ENCODE peak calls at places on chromosomes 13 and 19, in four cellular contexts. B, T, Z and X are unnamed samples.

GRCh38 chr19:3266792-3267469 is 42.5 kb downstream of the CELF5 start:
- DNase-seq in T (no peak), Z (no peak), B (no peak), X (no peak)

GRCh38 chr19:45103200-45103624 is 10.2 kb downstream of the PPP1R37 start:
- DNase-seq in Z (no peak), B (no peak), T (no peak), X (no peak)

GRCh38 chr19:15437355-15438123 is 12.2 kb downstream of the WIZ start:
- DNase-seq in B (no peak), T (no peak), Z (peak; percentile 74), X (no peak)

GRCh38 chr13:30143671-30144400 is 163.5 kb downstream of the KATNAL1 start:
- DNase-seq in Z (peak; percentile 81), B (no peak), T (no peak), X (peak; percentile 65)

GRCh38 chr19:35264281-35265125 is 4.3 kb upstream of the USF2 start:
- DNase-seq in T (no peak), Z (no peak), B (no peak), X (no peak)

GRCh38 chr19:15123900-15124299 is 16.7 kb downstream of the SYDE1 start:
- DNase-seq in Z (no peak), T (no peak), B (peak; percentile 83), X (peak; percentile 27)

GRCh38 chr13:77779461-77780272 is 82.2 kb downstream of the SLAIN1 start:
- DNase-seq in T (no peak), B (no peak), Z (peak; percentile 74), X (peak; percentile 63)

GRCh38 chr13:30744056-30744684 is 8.8 kb downstream of the ALOX5AP start:
- DNase-seq in Z (peak; percentile 61), T (no peak), B (no peak), X (peak; percentile 42)

GRCh38 chr19:3450796-3451411 is 29.4 kb downstream of the SMIM24 start:
- DNase-seq in B (no peak), Z (peak; percentile 100), T (no peak), X (peak; percentile 98)

GRCh38 chr19:3024870-3025515 is 4.1 kb downstream of the TLE2 start:
- DNase-seq in Z (no peak), B (no peak), T (peak; percentile 67), X (no peak)

GRCh38 chr19:50252111-50252886 is 48.9 kb downstream of the MYH14 start:
- DNase-seq in T (peak; percentile 92), Z (no peak), B (no peak), X (no peak)

GRCh38 chr19:43476606-43477005 is 11.2 kb upstream of the LYPD3 start:
- DNase-seq in T (no peak), B (no peak), Z (peak; percentile 94), X (no peak)

GRCh38 chr13:104024416-104025170 is 958.4 kb upstream of the SLC10A2 start:
- DNase-seq in Z (peak; percentile 40), T (no peak), B (no peak), X (peak; percentile 54)

GRCh38 chr19:14072535-14073231 is at the start of gene MISP3:
- DNase-seq in Z (no peak), B (peak; percentile 61), T (no peak), X (peak; percentile 51)

GRCh38 chr19:5170329-5170745 is 170.3 kb downstream of the PTPRS start:
- DNase-seq in T (peak; percentile 95), Z (no peak), B (no peak), X (no peak)

GRCh38 chr19:45079911-45080469 is 930 bp downstream of the GEMIN7 start:
- DNase-seq in B (no peak), Z (no peak), T (peak; percentile 72), X (no peak)

GRCh38 chr13:46403851-46404731 is 17.0 kb upstream of the RUBCNL start:
- DNase-seq in T (no peak), Z (no peak), B (no peak), X (no peak)

GRCh38 chr19:3576696-3577443 is 4.1 kb downstream of the HMG20B start:
- DNase-seq in B (peak; percentile 71), T (peak; percentile 93), Z (peak; percentile 43), X (no peak)

GRCh38 chr13:43815204-43815603 is 28.4 kb upstream of the ENOX1 start:
- DNase-seq in T (no peak), B (no peak), Z (peak; percentile 88), X (no peak)

GRCh38 chr19:21158523-21159135 is 16.8 kb downstream of the ZNF431 start:
- DNase-seq in Z (peak; percentile 68), T (no peak), B (no peak), X (peak; percentile 16)

GRCh38 chr13:62875118-62875640 is 1459.5 kb upstream of the PCDH20 start:
- DNase-seq in T (no peak), B (no peak), Z (no peak), X (peak; percentile 36)

GRCh38 chr13:99380921-99381645 is 73.9 kb upstream of the GPR183 start:
- DNase-seq in B (no peak), Z (peak; percentile 7), T (peak; percentile 19), X (no peak)

GRCh38 chr13:41791056-41791455 is 169.9 kb downstream of the VWA8 start:
- DNase-seq in T (no peak), Z (peak; percentile 24), B (no peak), X (peak; percentile 4)

GRCh38 chr19:49414256-49414655 is 9.0 kb downstream of the PTH2 start:
- DNase-seq in B (no peak), Z (no peak), T (no peak), X (no peak)

GRCh38 chr13:21674271-21675009 is 3.6 kb downstream of the FGF9 start:
- DNase-seq in B (peak; percentile 30), Z (no peak), T (peak; percentile 65), X (peak; percentile 13)

GRCh38 chr19:48874309-48875135 is 2.3 kb downstream of the PPP1R15A start:
- DNase-seq in B (peak; percentile 47), Z (peak; percentile 80), T (no peak), X (peak; percentile 46)

GRCh38 chr13:50441141-50441540 is 402.4 kb downstream of the DLEU7 start:
- DNase-seq in B (no peak), Z (peak; percentile 33), T (no peak), X (no peak)

GRCh38 chr19:41225238-41226052 is 6.4 kb downstream of the AXL start:
- DNase-seq in B (no peak), Z (peak; percentile 100), T (no peak), X (peak; percentile 99)

GRCh38 chr19:28883241-28883693 is 329.7 kb downstream of the UQCRFS1 start:
- DNase-seq in B (peak; percentile 23), T (no peak), Z (peak; percentile 41), X (no peak)

GRCh38 chr13:101475536-101475935 is 23.1 kb downstream of the ITGBL1 start:
- DNase-seq in B (no peak), Z (no peak), T (no peak), X (no peak)
- TF ChIP-seq CTCF in B (no peak), Z (no peak), T (no peak), X (no peak)

GRCh38 chr19:30092721-30093569 is 150.9 kb downstream of the URI1 start:
- DNase-seq in Z (no peak), B (no peak), T (no peak), X (no peak)

GRCh38 chr19:30090476-30090875 is 148.4 kb downstream of the URI1 start:
- DNase-seq in Z (no peak), B (no peak), T (no peak), X (no peak)

GRCh38 chr19:30090963-30091362 is 148.9 kb downstream of the URI1 start:
- DNase-seq in T (no peak), B (no peak), Z (no peak), X (no peak)

GRCh38 chr19:30091456-30091855 is 149.4 kb downstream of the URI1 start:
- DNase-seq in Z (no peak), T (no peak), B (no peak), X (no peak)

DNA sequence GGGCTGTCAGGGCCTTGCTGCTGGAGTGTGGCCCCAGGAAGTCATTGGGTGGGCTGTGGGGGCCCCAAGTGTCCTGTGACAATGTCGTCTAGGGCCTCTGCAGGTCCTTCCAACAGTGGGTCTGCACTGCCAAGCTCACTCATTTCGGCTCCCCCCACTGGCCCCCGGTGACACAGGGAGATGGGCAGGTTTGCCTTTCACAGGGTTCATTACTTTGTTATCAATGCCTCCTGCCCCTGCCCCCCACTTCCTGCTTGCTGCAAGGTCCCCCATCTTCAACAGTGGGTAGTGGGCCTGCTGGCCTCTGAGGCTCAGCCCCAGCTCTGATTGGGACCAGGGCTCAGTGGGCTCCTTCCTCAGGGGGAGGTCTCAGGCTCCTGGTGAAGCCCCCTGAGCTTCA is 149.8 kb downstream of the URI1 start:
- DNase-seq in Z (no peak), T (no peak), B (no peak), X (no peak)
- TF ChIP-seq CTCF in Z (no peak), T (no peak), B (no peak), X (no peak)

GRCh38 chr19:38850976-38851621 is 1.3 kb upstream of the HNRNPL start:
- DNase-seq in Z (no peak), B (peak; percentile 39), T (peak; percentile 69), X (no peak)

GRCh38 chr19:38849147-38849745 is 540 bp downstream of the HNRNPL start:
- DNase-seq in T (peak; percentile 94), Z (peak; percentile 92), B (peak; percentile 98), X (peak; percentile 96)

GRCh38 chr19:38850231-38850975 is 617 bp upstream of the HNRNPL start:
- DNase-seq in B (peak; percentile 98), T (peak; percentile 96), Z (peak; percentile 100), X (peak; percentile 100)

GRCh38 chr19:38848299-38849146 is 1.3 kb downstream of the HNRNPL start:
- DNase-seq in T (no peak), B (no peak), Z (no peak), X (no peak)

DNA sequence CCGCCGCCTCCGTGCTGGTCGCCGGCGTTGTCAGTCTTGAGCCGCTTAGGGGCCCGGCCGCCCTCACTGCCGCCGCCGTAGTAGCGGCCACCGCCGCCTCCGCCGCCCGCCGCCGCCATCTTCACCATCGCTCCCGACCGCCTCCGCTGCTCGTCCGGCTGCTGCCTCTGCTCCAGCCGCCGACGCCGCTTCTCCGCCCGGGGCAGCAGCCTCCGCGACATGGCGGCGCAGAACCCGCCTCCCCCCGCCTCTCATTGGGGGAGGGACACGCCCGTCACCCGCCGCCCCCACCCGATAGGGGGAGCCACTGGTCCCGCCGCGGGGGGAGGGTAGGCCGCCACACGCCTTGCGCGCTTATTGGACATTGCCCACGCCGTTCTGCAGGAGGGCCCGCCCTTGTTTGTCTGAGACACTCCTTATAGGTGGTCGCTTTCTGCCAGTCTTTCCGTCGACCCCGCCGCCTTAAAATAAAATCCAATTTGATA is at the start of gene HNRNPL:
- DNase-seq in B (peak; percentile 99), T (peak; percentile 99), Z (no peak), X (no peak)
- TF ChIP-seq CTCF in B (peak; percentile 70), T (peak; percentile 44), Z (peak; percentile 64), X (no peak)

GRCh38 chr13:113582841-113583631 is 1.5 kb upstream of the TFDP1 start:
- DNase-seq in T (peak; percentile 44), B (no peak), Z (no peak), X (no peak)

GRCh38 chr13:113577881-113578435 is 6.6 kb upstream of the TFDP1 start:
- DNase-seq in B (no peak), T (no peak), Z (no peak), X (no peak)

GRCh38 chr13:113581871-113582270 is 2.7 kb upstream of the TFDP1 start:
- DNase-seq in B (no peak), Z (no peak), T (peak; percentile 39), X (no peak)

GRCh38 chr13:113576597-113576996 is 8.0 kb upstream of the TFDP1 start:
- DNase-seq in Z (no peak), B (no peak), T (no peak), X (no peak)

DNA sequence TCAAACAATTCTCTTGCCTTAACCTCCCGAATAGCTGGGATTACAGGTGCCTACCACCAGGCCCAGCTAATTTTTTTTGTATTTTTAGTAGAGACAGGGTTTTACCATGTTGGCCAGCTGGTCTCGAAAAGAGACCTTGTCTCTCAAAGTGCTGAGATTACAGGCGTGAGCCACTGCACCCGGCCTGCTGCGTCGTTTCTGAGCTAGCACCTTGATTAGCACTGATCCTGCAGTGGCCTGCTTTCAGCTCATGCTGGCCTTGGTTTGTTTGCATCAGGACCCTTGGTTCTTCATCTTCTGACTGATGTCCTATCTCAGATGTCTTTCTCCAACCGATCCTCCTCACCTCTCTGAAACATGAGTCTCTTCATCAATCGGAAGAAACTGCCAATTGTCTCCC is 4.9 kb upstream of the TFDP1 start:
- DNase-seq in Z (no peak), T (peak; percentile 24), B (no peak), X (no peak)
- TF ChIP-seq CTCF in Z (no peak), T (no peak), B (no peak), X (no peak)